ENCODE peak calls at places on chromosome 3, in six cellular contexts. One of them, this sample, is unnamed.
A peak's percentile ranks its signal among the peaks of the same experiment; 100 is the strongest.

GRCh38 chr3:112376996-112377395 is 44.0 kb downstream of the CD200 start:
- DNase-seq in NCI-H774: no peak
- DNase-seq in PC-9: no peak
- DNase-seq in dermis blood vessel endothelial cell: peak; percentile 48
- DNase-seq in AG09319: no peak
- DNase-seq in AG10803: no peak
- DNase-seq in this sample: no peak

GRCh38 chr3:140552898-140553297 is 125.0 kb upstream of the TRIM42 start:
- DNase-seq in NCI-H774: no peak
- DNase-seq in PC-9: no peak
- DNase-seq in dermis blood vessel endothelial cell: no peak
- DNase-seq in AG09319: no peak
- DNase-seq in AG10803: peak; percentile 2
- DNase-seq in this sample: no peak

GRCh38 chr3:147405552-147406254 is 640 bp downstream of the ZIC4 start:
- DNase-seq in NCI-H774: no peak
- DNase-seq in PC-9: no peak
- DNase-seq in dermis blood vessel endothelial cell: no peak
- DNase-seq in AG09319: no peak
- DNase-seq in AG10803: no peak
- DNase-seq in this sample: no peak

GRCh38 chr3:66121288-66121687 is 82.6 kb upstream of the MAGI1 start:
- DNase-seq in NCI-H774: no peak
- DNase-seq in PC-9: peak; percentile 53
- DNase-seq in dermis blood vessel endothelial cell: no peak
- DNase-seq in AG09319: no peak
- DNase-seq in AG10803: peak; percentile 59
- DNase-seq in this sample: no peak

GRCh38 chr3:73784647-73785420 is 160.1 kb upstream of the PDZRN3 start:
- DNase-seq in NCI-H774: no peak
- DNase-seq in PC-9: no peak
- DNase-seq in dermis blood vessel endothelial cell: no peak
- DNase-seq in AG09319: no peak
- DNase-seq in AG10803: peak; percentile 66
- DNase-seq in this sample: no peak

GRCh38 chr3:45489730-45490309 is 101.4 kb downstream of the LARS2 start:
- DNase-seq in NCI-H774: no peak
- DNase-seq in PC-9: peak; percentile 66
- DNase-seq in dermis blood vessel endothelial cell: no peak
- DNase-seq in AG09319: no peak
- DNase-seq in AG10803: no peak
- DNase-seq in this sample: no peak

GRCh38 chr3:23950303-23950702 is 5.2 kb downstream of the NR1D2 start:
- DNase-seq in NCI-H774: no peak
- DNase-seq in PC-9: no peak
- DNase-seq in dermis blood vessel endothelial cell: no peak
- DNase-seq in AG09319: no peak
- DNase-seq in AG10803: no peak
- DNase-seq in this sample: no peak

GRCh38 chr3:31253782-31254181 is 278.9 kb upstream of the STT3B start:
- DNase-seq in NCI-H774: no peak
- DNase-seq in PC-9: no peak
- DNase-seq in dermis blood vessel endothelial cell: no peak
- DNase-seq in AG09319: no peak
- DNase-seq in AG10803: peak; percentile 61
- DNase-seq in this sample: no peak

GRCh38 chr3:6994081-6994668 is 133.3 kb downstream of the GRM7 start:
- DNase-seq in NCI-H774: no peak
- DNase-seq in PC-9: no peak
- DNase-seq in dermis blood vessel endothelial cell: peak; percentile 47
- DNase-seq in AG09319: no peak
- DNase-seq in AG10803: no peak
- DNase-seq in this sample: no peak

GRCh38 chr3:185207931-185208746 is 45.7 kb downstream of the EHHADH start:
- DNase-seq in NCI-H774: no peak
- DNase-seq in PC-9: no peak
- DNase-seq in dermis blood vessel endothelial cell: no peak
- DNase-seq in AG09319: peak; percentile 43
- DNase-seq in AG10803: peak; percentile 59
- DNase-seq in this sample: no peak

GRCh38 chr3:169091196-169091595 is 572.3 kb downstream of the MECOM start:
- DNase-seq in NCI-H774: no peak
- DNase-seq in PC-9: no peak
- DNase-seq in dermis blood vessel endothelial cell: no peak
- DNase-seq in AG09319: no peak
- DNase-seq in AG10803: peak; percentile 76
- DNase-seq in this sample: no peak

GRCh38 chr3:143771258-143771657 is 77.0 kb downstream of the SLC9A9 start:
- DNase-seq in NCI-H774: no peak
- DNase-seq in PC-9: no peak
- DNase-seq in dermis blood vessel endothelial cell: no peak
- DNase-seq in AG09319: no peak
- DNase-seq in AG10803: no peak
- DNase-seq in this sample: no peak

GRCh38 chr3:44132061-44132460 is 109.6 kb upstream of the TOPAZ1 start:
- DNase-seq in NCI-H774: no peak
- DNase-seq in PC-9: no peak
- DNase-seq in dermis blood vessel endothelial cell: no peak
- DNase-seq in AG09319: no peak
- DNase-seq in AG10803: no peak
- DNase-seq in this sample: no peak

GRCh38 chr3:116453676-116454346 is 8.5 kb upstream of the LSAMP start:
- DNase-seq in NCI-H774: no peak
- DNase-seq in PC-9: no peak
- DNase-seq in dermis blood vessel endothelial cell: no peak
- DNase-seq in AG09319: no peak
- DNase-seq in AG10803: peak; percentile 22
- DNase-seq in this sample: no peak

GRCh38 chr3:141998674-141999290 is 122.3 kb downstream of the ATP1B3 start:
- DNase-seq in NCI-H774: peak; percentile 2
- DNase-seq in PC-9: no peak
- DNase-seq in dermis blood vessel endothelial cell: peak; percentile 47
- DNase-seq in AG09319: no peak
- DNase-seq in AG10803: peak; percentile 30
- DNase-seq in this sample: no peak

GRCh38 chr3:188240189-188240981 is 86.4 kb downstream of the LPP start:
- DNase-seq in NCI-H774: no peak
- DNase-seq in PC-9: no peak
- DNase-seq in dermis blood vessel endothelial cell: no peak
- DNase-seq in AG09319: no peak
- DNase-seq in AG10803: no peak
- DNase-seq in this sample: no peak

GRCh38 chr3:8937064-8938020 is 25.9 kb downstream of the RAD18 start:
- DNase-seq in NCI-H774: no peak
- DNase-seq in PC-9: peak; percentile 88
- DNase-seq in dermis blood vessel endothelial cell: peak; percentile 73
- DNase-seq in AG09319: peak; percentile 36
- DNase-seq in AG10803: peak; percentile 87
- DNase-seq in this sample: no peak

GRCh38 chr3:152466784-152467183 is 198.1 kb downstream of the MBNL1 start:
- DNase-seq in NCI-H774: no peak
- DNase-seq in PC-9: peak; percentile 42
- DNase-seq in dermis blood vessel endothelial cell: peak; percentile 55
- DNase-seq in AG09319: no peak
- DNase-seq in AG10803: peak; percentile 87
- DNase-seq in this sample: no peak

GRCh38 chr3:124386006-124386405 is 344.2 kb upstream of the UMPS start:
- DNase-seq in NCI-H774: no peak
- DNase-seq in PC-9: no peak
- DNase-seq in dermis blood vessel endothelial cell: no peak
- DNase-seq in AG09319: no peak
- DNase-seq in AG10803: no peak
- DNase-seq in this sample: no peak

GRCh38 chr3:31776016-31776415 is 205.0 kb downstream of the OSBPL10 start:
- DNase-seq in NCI-H774: no peak
- DNase-seq in PC-9: no peak
- DNase-seq in dermis blood vessel endothelial cell: no peak
- DNase-seq in AG09319: no peak
- DNase-seq in AG10803: peak; percentile 29
- DNase-seq in this sample: no peak

GRCh38 chr3:127780536-127781400 is 41.5 kb downstream of the MGLL start:
- DNase-seq in NCI-H774: no peak
- DNase-seq in PC-9: no peak
- DNase-seq in dermis blood vessel endothelial cell: no peak
- DNase-seq in AG09319: no peak
- DNase-seq in AG10803: peak; percentile 50
- DNase-seq in this sample: no peak

GRCh38 chr3:58154752-58155449 is 55.9 kb downstream of the DNASE1L3 start:
- DNase-seq in NCI-H774: no peak
- DNase-seq in PC-9: no peak
- DNase-seq in dermis blood vessel endothelial cell: no peak
- DNase-seq in AG09319: no peak
- DNase-seq in AG10803: no peak
- DNase-seq in this sample: no peak

GRCh38 chr3:46537789-46538188 is 28.3 kb downstream of the LRRC2 start:
- DNase-seq in NCI-H774: no peak
- DNase-seq in PC-9: no peak
- DNase-seq in dermis blood vessel endothelial cell: no peak
- DNase-seq in AG09319: no peak
- DNase-seq in AG10803: no peak
- DNase-seq in this sample: no peak

GRCh38 chr3:58119221-58119620 is 91.6 kb downstream of the DNASE1L3 start:
- DNase-seq in NCI-H774: no peak
- DNase-seq in PC-9: no peak
- DNase-seq in dermis blood vessel endothelial cell: no peak
- DNase-seq in AG09319: no peak
- DNase-seq in AG10803: no peak
- DNase-seq in this sample: no peak

GRCh38 chr3:181418249-181418648 is 293.5 kb upstream of the SOX2 start:
- DNase-seq in NCI-H774: no peak
- DNase-seq in PC-9: no peak
- DNase-seq in dermis blood vessel endothelial cell: no peak
- DNase-seq in AG09319: no peak
- DNase-seq in AG10803: no peak
- DNase-seq in this sample: no peak

GRCh38 chr3:174951023-174951422 is 91.9 kb downstream of the NAALADL2 start:
- DNase-seq in NCI-H774: no peak
- DNase-seq in PC-9: peak; percentile 87
- DNase-seq in dermis blood vessel endothelial cell: peak; percentile 58
- DNase-seq in AG09319: no peak
- DNase-seq in AG10803: peak; percentile 56
- DNase-seq in this sample: no peak

GRCh38 chr3:142279965-142280590 is 54.7 kb upstream of the GK5 start:
- DNase-seq in NCI-H774: peak; percentile 49
- DNase-seq in PC-9: peak; percentile 64
- DNase-seq in dermis blood vessel endothelial cell: peak; percentile 86
- DNase-seq in AG09319: peak; percentile 54
- DNase-seq in AG10803: peak; percentile 82
- DNase-seq in this sample: no peak

GRCh38 chr3:51581529-51581928 is 43.0 kb downstream of the RAD54L2 start:
- DNase-seq in NCI-H774: no peak
- DNase-seq in PC-9: no peak
- DNase-seq in dermis blood vessel endothelial cell: peak; percentile 10
- DNase-seq in AG09319: no peak
- DNase-seq in AG10803: peak; percentile 18
- DNase-seq in this sample: no peak

GRCh38 chr3:57062119-57062631 is 1.7 kb downstream of the SPATA12 start:
- DNase-seq in NCI-H774: no peak
- DNase-seq in PC-9: no peak
- DNase-seq in dermis blood vessel endothelial cell: peak; percentile 43
- DNase-seq in AG09319: no peak
- DNase-seq in AG10803: no peak
- DNase-seq in this sample: no peak

GRCh38 chr3:129453732-129454131 is 13.7 kb downstream of the IFT122 start:
- DNase-seq in NCI-H774: no peak
- DNase-seq in PC-9: no peak
- DNase-seq in dermis blood vessel endothelial cell: no peak
- DNase-seq in AG09319: no peak
- DNase-seq in AG10803: no peak
- DNase-seq in this sample: no peak

GRCh38 chr3:75192065-75192658 is 472.0 kb upstream of the FRG2C start:
- DNase-seq in NCI-H774: no peak
- DNase-seq in PC-9: no peak
- DNase-seq in dermis blood vessel endothelial cell: peak; percentile 53
- DNase-seq in AG09319: peak; percentile 10
- DNase-seq in AG10803: peak; percentile 42
- DNase-seq in this sample: no peak

This sample was measured in psoas muscle.